ENCODE peak calls at places on chromosomes 3 and 15, in eight cellular contexts. T is right lobe of liver; A is ACHN; H is LHCN-M2; M is fibroblast of lung; P is GM23338; B is AG08395; J is activated T-helper 1 cell treated with anti-CD3 and anti-CD28 coated beads, Interleukin-2, amount 50 U/mL, for 16 hours. N is an unnamed sample.

GRCh38 chr15:25936004-25936403 is 72.9 kb upstream of the ATP10A start:
- DNase-seq in B (no peak), T (no peak), M (no peak), A (no peak), P (no peak), J (no peak), H (no peak), N (no peak)

GRCh38 chr3:113148307-113148703 is 63.1 kb upstream of the BOC start:
- DNase-seq in T (no peak), J (no peak), A (no peak), M (no peak), H (no peak), P (no peak), B (no peak), N (no peak)

GRCh38 chr3:138594150-138594934 is at the start of gene CEP70:
- DNase-seq in B (peak), A (peak), T (peak), H (peak), P (peak), J (peak), M (peak), N (peak)

GRCh38 chr15:90603893-90604292 is 74.2 kb downstream of the CRTC3 start:
- DNase-seq in T (no peak), J (peak), H (peak), A (no peak), M (no peak), B (peak), P (peak), N (no peak)

GRCh38 chr3:129313415-129313982 is 34.8 kb downstream of the HMCES start:
- DNase-seq in M (no peak), B (no peak), A (peak), T (no peak), H (no peak), J (no peak), P (no peak), N (peak)

GRCh38 chr3:55571913-55572312 is 84.8 kb upstream of the WNT5A start:
- DNase-seq in B (peak), A (no peak), P (peak), T (no peak), H (no peak), M (peak), J (no peak), N (no peak)

GRCh38 chr15:90838066-90838465 is 30.3 kb upstream of the FURIN start:
- DNase-seq in B (no peak), H (no peak), P (no peak), A (no peak), J (peak), T (no peak), M (no peak), N (no peak)

GRCh38 chr3:182405752-182406151 is 387.6 kb upstream of the ATP11B start:
- DNase-seq in T (no peak), A (no peak), P (no peak), J (no peak), M (no peak), B (no peak), H (no peak), N (no peak)

GRCh38 chr3:71011565-71012287 is 571.8 kb downstream of the FOXP1 start:
- DNase-seq in H (no peak), T (no peak), P (no peak), B (no peak), A (peak), J (no peak), M (peak), N (peak)

GRCh38 chr3:78275420-78275852 is 1235.5 kb downstream of the ROBO2 start:
- DNase-seq in J (no peak), B (no peak), P (no peak), T (no peak), M (no peak), H (no peak), A (no peak), N (no peak)

GRCh38 chr3:113057117-113057516 is 66.3 kb downstream of the GTPBP8 start:
- DNase-seq in T (no peak), B (no peak), M (no peak), H (no peak), A (no peak), J (no peak), P (no peak), N (no peak)

GRCh38 chr15:52257734-52258062 is 37.9 kb downstream of the MYO5C start:
- DNase-seq in M (peak), P (peak), J (no peak), A (peak), T (no peak), B (peak), H (peak), N (no peak)

GRCh38 chr3:188900421-188900941 is 271.3 kb upstream of the TPRG1 start:
- DNase-seq in A (peak), H (peak), B (peak), P (no peak), M (peak), J (no peak), T (no peak), N (no peak)

GRCh38 chr15:60840703-60841411 is 361.9 kb upstream of the ICE2 start:
- DNase-seq in P (no peak), B (no peak), A (no peak), J (peak), H (no peak), T (no peak), M (no peak), N (no peak)

GRCh38 chr15:94042163-94042954 is 189.0 kb upstream of the MCTP2 start:
- DNase-seq in P (no peak), J (no peak), A (no peak), H (no peak), B (peak), M (peak), T (no peak), N (no peak)

GRCh38 chr3:76028816-76029215 is 243.5 kb upstream of the ZNF717 start:
- DNase-seq in J (no peak), T (no peak), M (peak), P (no peak), B (no peak), H (no peak), A (no peak), N (no peak)

GRCh38 chr3:55624238-55624637 is 137.1 kb upstream of the WNT5A start:
- DNase-seq in J (no peak), A (no peak), P (no peak), B (peak), H (peak), M (peak), T (no peak), N (no peak)

GRCh38 chr15:23629234-23629805 is 18.3 kb downstream of the MAGEL2 start:
- DNase-seq in M (peak), P (peak), J (no peak), H (no peak), B (peak), T (no peak), A (peak), N (peak)

GRCh38 chr15:42232606-42233005 is 24.5 kb upstream of the VPS39 start:
- DNase-seq in J (no peak), M (peak), T (no peak), H (no peak), B (no peak), A (no peak), P (no peak), N (no peak)

GRCh38 chr3:9787714-9788113 is 4.6 kb downstream of the TADA3 start:
- DNase-seq in H (no peak), A (no peak), P (no peak), B (no peak), M (peak), J (no peak), T (no peak), N (no peak)

GRCh38 chr3:106097817-106098410 is 229.1 kb upstream of the CBLB start:
- DNase-seq in H (no peak), P (no peak), B (no peak), M (peak), A (no peak), J (no peak), T (no peak), N (no peak)

GRCh38 chr3:62926494-62926893 is 51.3 kb upstream of the CADPS start:
- DNase-seq in P (peak), T (no peak), J (no peak), M (no peak), A (no peak), H (no peak), B (no peak), N (no peak)

GRCh38 chr3:149534671-149535394 is 60.3 kb downstream of the TM4SF4 start:
- DNase-seq in B (peak), T (no peak), A (no peak), J (no peak), P (no peak), M (peak), H (peak), N (no peak)

N was measured in MM.1S.